ENCODE peak calls at places on chromosomes 1 and 21, in seven cellular contexts. One of them, this sample, is unnamed.

GRCh38 chr1:67987046-67987799 is 63.2 kb downstream of the DIRAS3 start:
- DNase-seq in A549: peak; percentile 87
- DNase-seq in adrenal gland: peak; percentile 55
- DNase-seq in K562: no peak
- DNase-seq in heart left ventricle: no peak
- DNase-seq in lower leg skin: no peak
- DNase-seq in esophagus squamous epithelium: no peak
- DNase-seq in this sample: no peak

GRCh38 chr1:232047473-232047872 is 420.9 kb downstream of the DISC1 start:
- DNase-seq in A549: peak; percentile 14
- DNase-seq in adrenal gland: no peak
- DNase-seq in K562: no peak
- DNase-seq in heart left ventricle: no peak
- DNase-seq in lower leg skin: no peak
- DNase-seq in esophagus squamous epithelium: no peak
- DNase-seq in this sample: no peak

GRCh38 chr1:93907718-93908117 is 1.5 kb downstream of the GCLM start:
- DNase-seq in A549: peak; percentile 47
- DNase-seq in adrenal gland: no peak
- DNase-seq in K562: peak; percentile 54
- DNase-seq in heart left ventricle: peak; percentile 43
- DNase-seq in lower leg skin: no peak
- DNase-seq in esophagus squamous epithelium: no peak
- DNase-seq in this sample: no peak

GRCh38 chr1:206933333-206933945 is 11.7 kb upstream of the FCMR start:
- DNase-seq in A549: peak; percentile 45
- DNase-seq in adrenal gland: no peak
- DNase-seq in K562: peak; percentile 71
- DNase-seq in heart left ventricle: peak; percentile 42
- DNase-seq in lower leg skin: no peak
- DNase-seq in esophagus squamous epithelium: no peak
- DNase-seq in this sample: no peak

GRCh38 chr1:45924736-45925135 is 121.3 kb downstream of the MAST2 start:
- DNase-seq in A549: peak; percentile 10
- DNase-seq in adrenal gland: no peak
- DNase-seq in K562: no peak
- DNase-seq in heart left ventricle: no peak
- DNase-seq in lower leg skin: no peak
- DNase-seq in esophagus squamous epithelium: no peak
- DNase-seq in this sample: no peak

GRCh38 chr1:16143566-16144324 is 12.1 kb downstream of the EPHA2 start:
- DNase-seq in A549: peak; percentile 93
- DNase-seq in adrenal gland: no peak
- DNase-seq in K562: peak; percentile 97
- DNase-seq in heart left ventricle: peak; percentile 86
- DNase-seq in lower leg skin: no peak
- DNase-seq in esophagus squamous epithelium: no peak
- DNase-seq in this sample: peak; percentile 38

GRCh38 chr1:7975212-7975865 is 13.8 kb downstream of the PARK7 start:
- DNase-seq in A549: peak; percentile 86
- DNase-seq in adrenal gland: peak; percentile 69
- DNase-seq in K562: peak; percentile 87
- DNase-seq in heart left ventricle: peak; percentile 65
- DNase-seq in lower leg skin: peak; percentile 92
- DNase-seq in esophagus squamous epithelium: no peak
- DNase-seq in this sample: peak; percentile 77

GRCh38 chr1:66275083-66275482 is 258.9 kb upstream of the SGIP1 start:
- DNase-seq in A549: no peak
- DNase-seq in adrenal gland: no peak
- DNase-seq in K562: no peak
- DNase-seq in heart left ventricle: no peak
- DNase-seq in lower leg skin: no peak
- DNase-seq in esophagus squamous epithelium: no peak
- DNase-seq in this sample: no peak

GRCh38 chr1:159851386-159851785 is 11.1 kb downstream of the VSIG8 start:
- DNase-seq in A549: no peak
- DNase-seq in adrenal gland: no peak
- DNase-seq in K562: no peak
- DNase-seq in heart left ventricle: no peak
- DNase-seq in lower leg skin: no peak
- DNase-seq in esophagus squamous epithelium: no peak
- DNase-seq in this sample: no peak

GRCh38 chr1:80375662-80376061 is 1369.1 kb upstream of the ADGRL4 start:
- DNase-seq in A549: peak; percentile 46
- DNase-seq in adrenal gland: no peak
- DNase-seq in K562: no peak
- DNase-seq in heart left ventricle: no peak
- DNase-seq in lower leg skin: no peak
- DNase-seq in esophagus squamous epithelium: no peak
- DNase-seq in this sample: no peak

GRCh38 chr21:43864806-43865470 is at the start of gene AGPAT3:
- DNase-seq in A549: no peak
- DNase-seq in adrenal gland: no peak
- DNase-seq in K562: peak; percentile 56
- DNase-seq in heart left ventricle: peak; percentile 35
- DNase-seq in lower leg skin: no peak
- DNase-seq in esophagus squamous epithelium: no peak
- DNase-seq in this sample: no peak

GRCh38 chr1:186806477-186806876 is 22.3 kb upstream of the PLA2G4A start:
- DNase-seq in A549: peak; percentile 77
- DNase-seq in adrenal gland: no peak
- DNase-seq in K562: no peak
- DNase-seq in heart left ventricle: peak; percentile 11
- DNase-seq in lower leg skin: no peak
- DNase-seq in esophagus squamous epithelium: no peak
- DNase-seq in this sample: no peak

GRCh38 chr21:38476385-38476784 is 21.9 kb downstream of the ERG start:
- DNase-seq in A549: no peak
- DNase-seq in adrenal gland: no peak
- DNase-seq in K562: peak; percentile 66
- DNase-seq in heart left ventricle: no peak
- DNase-seq in lower leg skin: no peak
- DNase-seq in esophagus squamous epithelium: no peak
- DNase-seq in this sample: no peak

GRCh38 chr21:26811031-26811430 is 34.2 kb downstream of the ADAMTS1 start:
- DNase-seq in A549: no peak
- DNase-seq in adrenal gland: no peak
- DNase-seq in K562: no peak
- DNase-seq in heart left ventricle: no peak
- DNase-seq in lower leg skin: no peak
- DNase-seq in esophagus squamous epithelium: no peak
- DNase-seq in this sample: no peak

GRCh38 chr1:14255711-14256110 is 342.8 kb upstream of the KAZN start:
- DNase-seq in A549: no peak
- DNase-seq in adrenal gland: no peak
- DNase-seq in K562: no peak
- DNase-seq in heart left ventricle: no peak
- DNase-seq in lower leg skin: no peak
- DNase-seq in esophagus squamous epithelium: no peak
- DNase-seq in this sample: no peak

GRCh38 chr1:230766318-230766717 is 19.1 kb downstream of the CAPN9 start:
- DNase-seq in A549: no peak
- DNase-seq in adrenal gland: no peak
- DNase-seq in K562: no peak
- DNase-seq in heart left ventricle: no peak
- DNase-seq in lower leg skin: no peak
- DNase-seq in esophagus squamous epithelium: no peak
- DNase-seq in this sample: no peak

GRCh38 chr1:159945483-159946241 is at the start of gene IGSF9:
- DNase-seq in A549: peak; percentile 71
- DNase-seq in adrenal gland: no peak
- DNase-seq in K562: peak; percentile 89
- DNase-seq in heart left ventricle: peak; percentile 90
- DNase-seq in lower leg skin: peak; percentile 93
- DNase-seq in esophagus squamous epithelium: no peak
- DNase-seq in this sample: peak; percentile 96

GRCh38 chr1:54342306-54342705 is 63.9 kb downstream of the SSBP3 start:
- DNase-seq in A549: no peak
- DNase-seq in adrenal gland: no peak
- DNase-seq in K562: no peak
- DNase-seq in heart left ventricle: peak; percentile 18
- DNase-seq in lower leg skin: no peak
- DNase-seq in esophagus squamous epithelium: no peak
- DNase-seq in this sample: no peak
- H3K4me3 ChIP-seq in A549: no peak overlapping the region
- H3K4me3 ChIP-seq in adrenal gland: no peak overlapping the region
- H3K4me3 ChIP-seq in K562: no peak overlapping the region
- H3K4me3 ChIP-seq in heart left ventricle: no peak overlapping the region
- H3K4me3 ChIP-seq in lower leg skin: no peak overlapping the region
- H3K4me3 ChIP-seq in esophagus squamous epithelium: no peak overlapping the region
- H3K4me3 ChIP-seq in this sample: no peak overlapping the region

GRCh38 chr1:219318826-219319225 is 145.1 kb downstream of the LYPLAL1 start:
- DNase-seq in A549: no peak
- DNase-seq in adrenal gland: no peak
- DNase-seq in K562: no peak
- DNase-seq in heart left ventricle: no peak
- DNase-seq in lower leg skin: no peak
- DNase-seq in esophagus squamous epithelium: no peak
- DNase-seq in this sample: no peak
- TF ChIP-seq CTCF in A549: no peak
- TF ChIP-seq CTCF in adrenal gland: no peak
- TF ChIP-seq CTCF in K562: no peak
- TF ChIP-seq CTCF in heart left ventricle: no peak
- TF ChIP-seq CTCF in lower leg skin: no peak
- TF ChIP-seq CTCF in esophagus squamous epithelium: no peak
- TF ChIP-seq CTCF in this sample: no peak

DNA sequence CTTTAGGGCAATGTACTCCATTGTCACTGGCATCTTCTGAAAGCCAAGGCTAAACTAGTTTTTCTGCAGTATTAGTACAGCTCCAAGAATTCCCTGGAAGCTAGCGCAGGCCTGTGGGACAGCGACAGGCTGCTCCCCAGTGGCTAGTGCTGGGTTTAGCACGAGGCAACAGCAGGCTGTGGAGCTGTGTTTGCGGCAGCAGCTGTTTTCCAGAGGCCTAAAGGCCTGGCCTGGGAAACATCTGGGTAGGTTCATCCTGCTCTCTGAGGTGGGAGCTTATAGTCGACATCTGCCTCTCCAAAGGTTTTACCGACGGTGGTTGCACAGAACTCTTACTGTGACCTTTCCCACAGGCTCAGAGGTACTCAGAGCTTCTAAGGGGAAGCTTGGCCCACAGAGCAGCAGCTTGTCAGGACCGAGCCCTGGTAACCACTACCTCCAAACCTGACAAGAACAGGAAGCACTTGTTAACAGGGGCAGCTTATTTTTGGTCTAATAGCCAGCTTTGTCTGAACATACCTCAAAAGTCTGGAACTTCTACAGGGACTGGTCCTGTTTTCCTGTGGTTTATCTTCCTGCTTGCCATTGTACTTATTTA is 17.2 kb downstream of the CC2D1B start:
- DNase-seq in A549: peak; percentile 26
- DNase-seq in adrenal gland: peak; percentile 40
- DNase-seq in K562: peak; percentile 49
- DNase-seq in heart left ventricle: peak; percentile 47
- DNase-seq in lower leg skin: peak; percentile 60
- DNase-seq in esophagus squamous epithelium: no peak
- DNase-seq in this sample: peak; percentile 17
- TF ChIP-seq POLR2A in A549: no peak
- TF ChIP-seq POLR2A in adrenal gland: no peak
- TF ChIP-seq POLR2A in K562: peak; percentile 48
- TF ChIP-seq POLR2A in heart left ventricle: no peak
- TF ChIP-seq POLR2A in lower leg skin: no peak
- TF ChIP-seq POLR2A in esophagus squamous epithelium: no peak
- TF ChIP-seq POLR2A in this sample: no peak

DNA sequence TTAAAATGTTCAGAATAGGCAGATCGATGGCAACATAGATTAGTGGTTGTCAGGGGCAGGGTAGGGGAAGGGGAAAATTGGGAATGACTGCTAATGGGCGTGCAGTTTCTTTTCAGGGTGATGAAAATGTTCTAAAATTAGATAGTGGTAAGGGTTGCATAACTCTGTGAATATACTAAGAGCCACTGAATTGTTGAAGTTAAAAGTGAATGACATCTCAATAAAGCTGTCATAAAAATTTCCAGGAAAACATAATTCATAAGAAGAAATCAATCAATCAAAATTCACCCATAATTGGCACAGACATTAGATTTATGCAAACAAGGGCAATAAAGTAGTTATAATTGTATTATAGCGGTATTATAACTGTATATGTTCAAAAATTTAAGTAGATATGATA is 228.2 kb downstream of the PCP4 start:
- DNase-seq in A549: no peak
- DNase-seq in adrenal gland: no peak
- DNase-seq in K562: no peak
- DNase-seq in heart left ventricle: no peak
- DNase-seq in lower leg skin: no peak
- DNase-seq in esophagus squamous epithelium: no peak
- DNase-seq in this sample: no peak
- H3K4me3 ChIP-seq in A549: no peak overlapping the region
- H3K4me3 ChIP-seq in adrenal gland: no peak overlapping the region
- H3K4me3 ChIP-seq in K562: no peak overlapping the region
- H3K4me3 ChIP-seq in heart left ventricle: no peak overlapping the region
- H3K4me3 ChIP-seq in lower leg skin: no peak overlapping the region
- H3K4me3 ChIP-seq in esophagus squamous epithelium: no peak overlapping the region
- H3K4me3 ChIP-seq in this sample: no peak overlapping the region

GRCh38 chr1:22653741-22654140 is 705 bp downstream of the C1QB start:
- DNase-seq in A549: no peak
- DNase-seq in adrenal gland: no peak
- DNase-seq in K562: no peak
- DNase-seq in heart left ventricle: no peak
- DNase-seq in lower leg skin: no peak
- DNase-seq in esophagus squamous epithelium: no peak
- DNase-seq in this sample: no peak

GRCh38 chr1:22652457-22652856 is 579 bp upstream of the C1QB start:
- DNase-seq in A549: no peak
- DNase-seq in adrenal gland: no peak
- DNase-seq in K562: no peak
- DNase-seq in heart left ventricle: no peak
- DNase-seq in lower leg skin: no peak
- DNase-seq in esophagus squamous epithelium: no peak
- DNase-seq in this sample: no peak

GRCh38 chr1:22652881-22653316 is at the start of gene C1QB:
- DNase-seq in A549: no peak
- DNase-seq in adrenal gland: peak; percentile 85
- DNase-seq in K562: no peak
- DNase-seq in heart left ventricle: peak; percentile 74
- DNase-seq in lower leg skin: peak; percentile 88
- DNase-seq in esophagus squamous epithelium: no peak
- DNase-seq in this sample: no peak

GRCh38 chr1:22658385-22659163 is 5.5 kb downstream of the C1QB start:
- DNase-seq in A549: no peak
- DNase-seq in adrenal gland: no peak
- DNase-seq in K562: no peak
- DNase-seq in heart left ventricle: no peak
- DNase-seq in lower leg skin: no peak
- DNase-seq in esophagus squamous epithelium: no peak
- DNase-seq in this sample: no peak

GRCh38 chr1:22654692-22655091 is 1.7 kb downstream of the C1QB start:
- DNase-seq in A549: peak; percentile 45
- DNase-seq in adrenal gland: no peak
- DNase-seq in K562: no peak
- DNase-seq in heart left ventricle: no peak
- DNase-seq in lower leg skin: no peak
- DNase-seq in esophagus squamous epithelium: no peak
- DNase-seq in this sample: no peak
- TF ChIP-seq CTCF in A549: no peak
- TF ChIP-seq CTCF in adrenal gland: no peak
- TF ChIP-seq CTCF in K562: no peak
- TF ChIP-seq CTCF in heart left ventricle: no peak
- TF ChIP-seq CTCF in lower leg skin: no peak
- TF ChIP-seq CTCF in esophagus squamous epithelium: peak; percentile 3
- TF ChIP-seq CTCF in this sample: no peak

GRCh38 chr1:236064674-236065508 is at the start of gene NID1:
- DNase-seq in A549: peak; percentile 35
- DNase-seq in adrenal gland: peak; percentile 79
- DNase-seq in K562: no peak
- DNase-seq in heart left ventricle: peak; percentile 92
- DNase-seq in lower leg skin: peak; percentile 96
- DNase-seq in esophagus squamous epithelium: no peak
- DNase-seq in this sample: peak; percentile 63
- TF ChIP-seq POLR2A in A549: no peak
- TF ChIP-seq POLR2A in adrenal gland: peak; percentile 72
- TF ChIP-seq POLR2A in K562: no peak
- TF ChIP-seq POLR2A in heart left ventricle: peak; percentile 72
- TF ChIP-seq POLR2A in lower leg skin: no peak
- TF ChIP-seq POLR2A in esophagus squamous epithelium: peak; percentile 82
- TF ChIP-seq POLR2A in this sample: peak; percentile 64

This sample was measured in prostate gland.